ENCODE peak calls at places on chromosomes 13 and 19, in six cellular contexts. U, B, V, H, Q and D are unnamed samples. For H3K4me1, the result is how much of the 10 kb centered on the place peaks cover.

GRCh38 chr19:16078759-16079707 is 2.7 kb downstream of the TPM4 start:
- DNase-seq in U (peak), B (peak), V (peak), H (peak), Q (peak), D (peak)

GRCh38 chr13:99055286-99056073 is 77.6 kb upstream of the DOCK9 start:
- DNase-seq in U (no peak), B (no peak), V (no peak), H (no peak), Q (no peak), D (peak)

GRCh38 chr13:113083402-113084061 is 22.1 kb upstream of the F7 start:
- DNase-seq in U (peak), B (peak), V (peak), H (peak), Q (peak), D (no peak)

GRCh38 chr19:50358483-50359431 is 6.7 kb downstream of the NAPSA start:
- DNase-seq in U (peak), B (no peak), V (peak), H (no peak), Q (peak), D (no peak)

GRCh38 chr13:43085545-43085944 is 62.2 kb downstream of the DNAJC15 start:
- DNase-seq in U (no peak), B (peak), V (no peak), H (no peak), Q (no peak), D (no peak)

GRCh38 chr19:4064073-4064550 is 2.6 kb downstream of the ZBTB7A start:
- DNase-seq in U (peak), B (no peak), V (no peak), H (no peak), Q (no peak), D (no peak)

GRCh38 chr13:75180805-75181455 is 301.0 kb downstream of the TBC1D4 start:
- DNase-seq in U (no peak), B (peak), V (no peak), H (no peak), Q (no peak), D (peak)

GRCh38 chr19:1805401-1806183 is 6.5 kb downstream of the ATP8B3 start:
- DNase-seq in U (no peak), B (no peak), V (no peak), H (no peak), Q (no peak), D (peak)

GRCh38 chr13:113023217-113023597 is 54.2 kb downstream of the MCF2L start:
- DNase-seq in U (no peak), B (no peak), V (peak), H (no peak), Q (peak), D (peak)

GRCh38 chr19:45828523-45828922 is 13.4 kb upstream of the RSPH6A start:
- DNase-seq in U (no peak), B (no peak), V (no peak), H (no peak), Q (no peak), D (no peak)

GRCh38 chr13:96792736-96793444 is 201.4 kb downstream of the OXGR1 start:
- DNase-seq in U (peak), B (no peak), V (no peak), H (no peak), Q (no peak), D (no peak)

GRCh38 chr13:33633701-33634525 is 184.0 kb upstream of the RFC3 start:
- DNase-seq in U (no peak), B (peak), V (no peak), H (no peak), Q (no peak), D (no peak)

GRCh38 chr13:35723820-35724219 is 247.3 kb upstream of the MAB21L1 start:
- DNase-seq in U (peak), B (no peak), V (no peak), H (no peak), Q (peak), D (no peak)

GRCh38 chr13:112134150-112135075 is 67.5 kb downstream of the SOX1 start:
- DNase-seq in U (no peak), B (no peak), V (no peak), H (no peak), Q (no peak), D (peak)

GRCh38 chr13:74278901-74279300 is 144.7 kb upstream of the KLF12 start:
- DNase-seq in U (no peak), B (no peak), V (no peak), H (no peak), Q (no peak), D (no peak)

GRCh38 chr19:2333027-2333806 is 4.7 kb downstream of the SPPL2B start:
- DNase-seq in U (no peak), B (no peak), V (no peak), H (no peak), Q (no peak), D (no peak)

GRCh38 chr13:113124211-113125025 is 1.8 kb downstream of the F10 start:
- DNase-seq in U (no peak), B (no peak), V (no peak), H (no peak), Q (no peak), D (no peak)

DNA sequence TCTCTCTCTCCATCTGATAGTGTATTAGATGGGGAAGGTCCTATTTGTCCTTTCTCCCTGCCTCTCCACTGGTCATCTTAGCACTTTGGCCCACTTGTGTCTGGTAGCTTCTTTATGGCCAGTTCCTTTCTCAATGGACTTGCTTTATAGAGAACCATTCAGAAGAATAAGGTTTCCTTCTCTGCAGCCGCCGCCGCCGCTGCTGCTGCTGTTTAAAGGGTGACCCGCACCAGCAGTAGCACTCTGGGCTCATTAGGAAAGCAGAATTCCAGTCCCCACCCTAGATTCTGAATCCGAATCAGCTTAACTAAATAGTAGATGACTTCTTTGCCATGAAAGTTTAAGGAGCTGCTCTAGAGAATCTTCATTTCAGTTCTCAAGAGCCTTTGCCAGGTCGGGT is 490.2 kb downstream of the FOXO1 start:
- DNase-seq in U (no peak), B (no peak), V (no peak), H (no peak), Q (no peak), D (no peak)
- H3K27ac ChIP-seq in U (no peak), B (no peak), V (no peak), H (no peak), Q (no peak), D (no peak)

GRCh38 chr13:24273926-24274325 is 35.5 kb upstream of the C1QTNF9 start:
- DNase-seq in U (no peak), B (no peak), V (no peak), H (no peak), Q (no peak), D (no peak)

GRCh38 chr13:24275041-24275440 is 34.3 kb upstream of the C1QTNF9 start:
- DNase-seq in U (no peak), B (no peak), V (no peak), H (no peak), Q (no peak), D (no peak)

GRCh38 chr13:24276310-24276709 is 33.1 kb upstream of the C1QTNF9 start:
- DNase-seq in U (no peak), B (no peak), V (no peak), H (no peak), Q (no peak), D (no peak)

GRCh38 chr13:24272452-24273161 is 36.8 kb upstream of the C1QTNF9 start:
- DNase-seq in U (peak), B (no peak), V (no peak), H (no peak), Q (no peak), D (no peak)

DNA sequence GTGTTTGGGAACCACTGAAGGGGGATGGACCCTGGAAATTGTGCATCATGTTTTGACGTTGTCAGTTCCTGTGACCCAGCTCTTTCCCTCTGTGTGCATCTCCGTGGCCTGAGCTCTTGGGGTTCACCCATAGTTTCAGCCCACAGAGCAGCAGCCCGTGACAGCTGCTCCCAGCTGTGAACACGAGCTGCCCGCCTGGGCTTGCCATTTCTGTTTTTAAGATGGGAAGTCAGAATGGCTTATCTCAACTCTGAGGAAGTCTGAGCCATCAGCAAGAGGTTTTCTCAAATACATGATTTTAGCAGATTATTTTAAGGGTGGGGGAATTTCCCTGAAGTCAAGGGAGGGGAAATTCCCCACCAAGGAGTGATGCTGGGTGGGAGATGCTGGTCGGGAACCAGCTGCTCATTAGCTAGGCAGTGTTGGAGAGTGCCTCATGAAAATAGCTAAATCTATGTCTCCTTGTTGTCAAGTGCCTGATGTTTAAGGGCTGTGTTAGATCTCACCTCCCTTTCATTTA is 34.9 kb upstream of the C1QTNF9 start:
- DNase-seq in U (no peak), B (no peak), V (no peak), H (no peak), Q (peak), D (no peak)
- H3K4me1 ChIP-seq in U (under half), B (under half), V (half or more), H (under half), Q (half or more), D (under half)

GRCh38 chr19:47037766-47038165 is 10.7 kb downstream of the TMEM160 start:
- DNase-seq in U (no peak), B (no peak), V (no peak), H (no peak), Q (no peak), D (no peak)

GRCh38 chr19:47032171-47032811 is 12.7 kb downstream of the NPAS1 start:
- DNase-seq in U (no peak), B (peak), V (no peak), H (peak), Q (no peak), D (no peak)

GRCh38 chr19:47036233-47036651 is 12.2 kb downstream of the TMEM160 start:
- DNase-seq in U (no peak), B (peak), V (no peak), H (no peak), Q (no peak), D (no peak)

GRCh38 chr19:47035495-47036232 is 12.8 kb downstream of the TMEM160 start:
- DNase-seq in U (peak), B (peak), V (peak), H (peak), Q (peak), D (peak)

GRCh38 chr19:47035127-47035494 is 13.3 kb downstream of the TMEM160 start:
- DNase-seq in U (no peak), B (peak), V (no peak), H (no peak), Q (no peak), D (no peak)
- H3K4me3 ChIP-seq in U (peak), B (peak), V (no peak), H (peak), Q (peak), D (peak)

DNA sequence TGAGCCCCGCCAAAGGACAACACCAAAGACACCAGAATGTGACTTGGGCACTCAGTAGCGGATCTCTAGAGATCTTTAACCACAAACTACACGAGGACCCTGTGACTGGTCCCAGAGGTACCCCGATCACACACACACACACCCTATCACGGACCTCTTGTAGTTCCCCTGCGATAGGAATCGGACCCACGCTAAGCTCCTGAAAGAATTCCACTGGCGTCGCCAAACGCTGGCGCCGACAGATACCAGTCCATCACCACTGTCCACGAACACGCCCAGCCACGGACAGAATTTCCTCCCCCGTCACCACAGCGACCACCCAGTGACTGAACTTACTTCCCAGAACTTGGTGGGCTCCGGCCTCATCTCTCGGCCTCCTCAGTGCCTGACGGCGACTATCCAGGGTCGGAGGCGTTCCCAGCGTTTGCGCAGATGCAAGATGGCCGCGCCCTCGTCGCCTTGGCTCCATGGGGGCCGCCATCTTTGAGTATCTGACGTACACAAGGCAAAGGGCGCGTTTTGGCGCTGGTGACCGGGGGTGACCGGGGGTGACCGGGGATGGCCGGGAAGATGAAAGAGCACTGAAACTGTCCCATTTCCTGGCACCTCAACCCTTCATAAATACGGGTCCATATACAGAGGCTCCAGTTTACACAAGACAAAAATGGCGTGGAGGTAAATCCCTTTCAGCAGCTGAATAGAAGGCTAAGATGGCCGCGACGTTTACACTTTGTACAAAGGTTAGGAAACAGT is at the start of gene ZNF615:
- DNase-seq in U (peak), B (peak), V (peak), H (peak), Q (peak), D (peak)
- H3K27ac ChIP-seq in U (peak), B (peak), V (peak), H (peak), Q (peak), D (peak)

GRCh38 chr13:21081926-21082325 is 20.5 kb upstream of the LATS2 start:
- DNase-seq in U (no peak), B (no peak), V (no peak), H (no peak), Q (no peak), D (no peak)

GRCh38 chr13:21089827-21090226 is 28.4 kb upstream of the LATS2 start:
- DNase-seq in U (no peak), B (no peak), V (no peak), H (no peak), Q (no peak), D (no peak)

GRCh38 chr13:21088534-21088933 is 27.1 kb upstream of the LATS2 start:
- DNase-seq in U (no peak), B (no peak), V (no peak), H (no peak), Q (no peak), D (no peak)

GRCh38 chr13:21086929-21087328 is 25.5 kb upstream of the LATS2 start:
- DNase-seq in U (no peak), B (no peak), V (no peak), H (no peak), Q (no peak), D (no peak)
- H3K4me1 ChIP-seq in U (under half), B (under half), V (under half), H (under half), Q (under half), D (under half)

GRCh38 chr13:52414963-52415362 is 9.0 kb upstream of the THSD1 start:
- DNase-seq in U (no peak), B (peak), V (no peak), H (no peak), Q (no peak), D (no peak)
- H3K4me3 ChIP-seq in U (no peak), B (no peak), V (no peak), H (no peak), Q (no peak), D (no peak)